ENCODE peak calls at places on chromosome 7, in eight cellular contexts. F, E, N, X, G, H, Z and W are unnamed samples. For H3K4me1, the result is how much of the 10 kb centered on the place peaks cover.

GRCh38 chr7:114026486-114027089 is 107.8 kb upstream of the PPP1R3A start:
- DNase-seq in F (peak), E (peak), N (peak), X (no peak), G (peak), H (peak), Z (no peak), W (peak)

GRCh38 chr7:112112822-112113255 is 93.4 kb downstream of the DOCK4 start:
- DNase-seq in F (no peak), E (no peak), N (no peak), X (no peak), G (no peak), H (no peak), Z (no peak), W (peak)

GRCh38 chr7:65923321-65923720 is 50.4 kb downstream of the VKORC1L1 start:
- DNase-seq in F (no peak), E (no peak), N (no peak), X (no peak), G (no peak), H (no peak), Z (no peak), W (no peak)

GRCh38 chr7:1925973-1926907 is 256.2 kb downstream of the ELFN1 start:
- DNase-seq in F (no peak), E (no peak), N (no peak), X (no peak), G (no peak), H (no peak), Z (no peak), W (peak)

GRCh38 chr7:45469103-45469502 is 105.1 kb upstream of the ADCY1 start:
- DNase-seq in F (no peak), E (no peak), N (no peak), X (no peak), G (no peak), H (no peak), Z (no peak), W (no peak)

GRCh38 chr7:151013728-151014497 is 10.4 kb downstream of the ATG9B start:
- DNase-seq in F (no peak), E (no peak), N (peak), X (peak), G (peak), H (no peak), Z (peak), W (no peak)

GRCh38 chr7:128152721-128153120 is 88.4 kb upstream of the LEP start:
- DNase-seq in F (no peak), E (no peak), N (no peak), X (no peak), G (no peak), H (no peak), Z (peak), W (no peak)

GRCh38 chr7:6136475-6136874 is 105.3 kb downstream of the ANKRD61 start:
- DNase-seq in F (no peak), E (no peak), N (no peak), X (no peak), G (no peak), H (no peak), Z (no peak), W (no peak)

GRCh38 chr7:44379366-44380178 is 54.2 kb upstream of the CAMK2B start:
- DNase-seq in F (no peak), E (no peak), N (peak), X (no peak), G (peak), H (no peak), Z (peak), W (no peak)

DNA sequence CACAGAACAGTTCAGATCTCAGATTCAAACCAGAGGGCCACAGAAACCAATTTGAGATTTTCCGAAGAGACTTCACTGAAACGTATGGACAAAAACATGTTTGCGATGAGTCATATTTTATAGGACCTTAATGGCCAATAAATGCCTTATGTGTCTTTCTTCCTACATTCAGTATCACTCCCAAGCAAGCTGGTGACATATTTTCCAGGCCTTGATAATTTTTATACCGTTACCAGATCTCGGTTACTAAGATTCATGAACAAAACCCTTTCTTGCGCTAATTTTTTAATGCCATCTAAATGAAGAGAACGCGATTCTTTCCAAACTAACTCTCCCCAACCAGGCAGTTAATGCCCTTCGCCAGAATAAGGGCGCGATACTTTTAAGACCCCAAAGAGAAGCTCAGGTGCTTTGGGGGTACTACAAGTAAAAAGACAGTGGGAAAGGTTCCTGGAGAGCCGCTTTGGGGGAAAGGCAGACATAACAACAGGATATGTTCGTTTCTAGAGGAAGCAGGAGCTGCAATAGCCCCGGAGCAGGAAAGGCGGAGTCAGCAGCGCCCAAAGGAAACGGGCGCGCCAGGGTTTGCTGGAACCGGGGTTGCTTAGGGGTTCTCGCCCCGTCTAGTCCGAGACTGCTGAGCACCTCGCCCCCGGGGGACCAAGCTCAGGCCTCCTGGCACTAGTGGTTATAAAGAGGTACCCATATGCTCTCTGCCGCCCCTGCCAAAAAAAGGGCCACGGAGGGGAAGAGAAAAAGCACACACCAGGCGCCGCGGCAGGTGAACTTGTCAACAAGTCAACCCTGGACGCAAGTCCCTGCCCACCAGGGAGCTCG is 878 bp downstream of the ICA1 start:
- DNase-seq in F (peak), E (no peak), N (peak), X (no peak), G (peak), H (no peak), Z (no peak), W (peak)
- H3K4me2 ChIP-seq in F (peak), E (peak), N (peak), X (peak), G (peak), H (peak), Z (peak), W (peak)

DNA sequence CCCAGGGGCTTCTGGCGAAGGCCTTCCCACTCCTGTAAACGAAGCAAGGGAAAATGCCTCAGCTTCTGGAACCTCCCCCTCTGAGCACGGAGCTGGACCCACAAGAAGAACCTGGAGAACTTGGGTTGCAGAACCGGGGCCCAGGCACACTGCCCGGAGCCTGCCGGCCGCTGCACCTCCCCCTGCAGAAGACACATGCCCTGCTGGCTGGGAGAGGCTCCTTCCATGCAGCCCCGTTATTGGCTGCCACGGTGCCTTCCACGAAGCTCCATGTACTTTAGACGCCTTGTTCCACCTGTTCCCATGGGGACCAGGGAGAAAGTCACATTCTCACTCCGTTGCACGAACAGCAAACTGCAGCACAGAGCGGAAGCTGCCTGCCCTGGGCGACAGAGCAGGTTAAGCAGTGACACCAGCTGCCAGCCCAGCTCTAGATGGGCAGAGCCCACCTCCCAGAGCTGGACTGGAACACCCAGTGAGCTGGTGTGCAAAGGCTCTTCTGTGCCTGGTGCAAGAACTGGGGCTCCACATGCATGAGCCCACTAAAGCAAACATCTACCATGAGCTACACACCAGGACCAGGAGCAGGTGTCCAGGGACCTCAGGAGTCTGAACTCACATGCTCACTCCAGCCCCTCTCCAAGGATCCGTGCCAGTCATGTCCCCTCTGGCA is 70.1 kb downstream of the TNS3 start:
- DNase-seq in F (no peak), E (no peak), N (no peak), X (no peak), G (no peak), H (no peak), Z (no peak), W (no peak)
- H3K4me1 ChIP-seq in F (half or more), E (half or more), N (under half), X (under half), G (under half), H (under half), Z (under half), W (under half)

GRCh38 chr7:668958-669357 is 57.5 kb upstream of the DNAAF5 start:
- DNase-seq in F (no peak), E (no peak), N (no peak), X (no peak), G (no peak), H (no peak), Z (no peak), W (no peak)

GRCh38 chr7:666454-667292 is 59.8 kb upstream of the DNAAF5 start:
- DNase-seq in F (no peak), E (no peak), N (no peak), X (no peak), G (no peak), H (no peak), Z (no peak), W (no peak)

GRCh38 chr7:670501-671390 is 55.8 kb upstream of the DNAAF5 start:
- DNase-seq in F (no peak), E (no peak), N (no peak), X (no peak), G (no peak), H (no peak), Z (no peak), W (no peak)

GRCh38 chr7:665751-666453 is 60.6 kb upstream of the DNAAF5 start:
- DNase-seq in F (no peak), E (no peak), N (no peak), X (no peak), G (peak), H (no peak), Z (peak), W (no peak)

DNA sequence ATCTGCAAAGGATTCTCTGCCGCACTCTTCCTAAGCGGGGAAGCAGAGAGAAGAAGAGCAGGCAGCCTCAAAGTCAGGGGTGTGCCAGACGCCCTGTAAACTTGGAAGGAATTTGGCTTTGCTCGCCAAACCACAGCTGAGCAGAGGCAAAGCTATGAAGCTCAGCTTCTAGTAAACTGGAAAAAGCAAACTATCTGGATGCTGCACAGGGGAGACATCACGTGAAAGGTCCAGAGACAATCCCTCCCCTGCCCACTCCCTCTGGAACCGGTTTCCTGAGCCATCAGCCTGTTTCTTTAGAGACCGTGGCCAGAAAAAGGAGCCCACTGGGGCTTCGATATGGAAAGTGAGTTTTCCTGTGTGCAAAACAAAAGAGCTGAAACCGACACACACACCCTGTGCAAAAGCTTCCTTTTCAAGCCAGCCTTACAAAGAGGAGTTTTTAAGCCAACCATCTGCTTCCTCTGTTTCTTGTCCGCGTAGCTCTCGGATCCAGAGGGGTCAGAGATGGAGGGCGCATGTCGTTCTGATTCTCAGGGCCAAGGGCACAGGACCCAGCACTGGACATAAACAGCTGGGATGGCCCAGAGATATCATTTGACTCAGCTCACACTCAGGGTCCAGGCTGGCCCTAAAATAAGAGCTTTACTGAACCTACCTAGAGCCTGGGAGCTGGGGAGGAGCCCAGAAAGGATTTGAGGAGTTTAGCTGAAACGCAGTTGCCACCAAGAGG is 58.2 kb upstream of the DNAAF5 start:
- DNase-seq in F (no peak), E (no peak), N (no peak), X (no peak), G (no peak), H (no peak), Z (no peak), W (peak)
- TF ChIP-seq MAX in F (no peak), E (no peak), N (no peak), X (no peak), G (no peak), H (no peak), Z (no peak), W (no peak)

GRCh38 chr7:121879544-121879943 is 6.6 kb downstream of the PTPRZ1 start:
- DNase-seq in F (no peak), E (no peak), N (no peak), X (no peak), G (no peak), H (no peak), Z (no peak), W (no peak)

DNA sequence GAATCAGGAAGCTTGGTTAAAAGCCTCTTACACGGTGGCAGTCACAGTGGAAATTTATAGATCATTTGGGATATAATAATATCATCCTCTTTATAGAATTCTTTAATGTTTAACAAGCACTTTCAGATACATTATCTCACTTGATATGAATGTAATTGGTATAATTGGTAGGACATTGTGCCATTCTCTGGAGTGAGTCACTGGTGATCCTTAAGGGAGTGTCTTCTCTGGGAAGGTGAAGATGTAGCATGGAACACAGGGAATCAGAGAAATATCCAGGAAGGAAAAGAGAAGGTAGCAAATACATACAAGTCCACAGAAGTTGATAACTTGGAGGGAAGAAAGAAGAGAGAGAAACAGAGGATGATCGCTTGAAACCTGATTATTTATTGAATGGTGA is 9.8 kb downstream of the PTPRZ1 start:
- DNase-seq in F (no peak), E (no peak), N (no peak), X (no peak), G (no peak), H (no peak), Z (no peak), W (no peak)
- H3K4me2 ChIP-seq in F (no peak), E (no peak), N (no peak), X (no peak), G (no peak), H (no peak), Z (no peak), W (no peak)

GRCh38 chr7:47145982-47146381 is 435.9 kb downstream of the TNS3 start:
- DNase-seq in F (no peak), E (no peak), N (no peak), X (no peak), G (no peak), H (no peak), Z (no peak), W (no peak)
- H3K4me1 ChIP-seq in F (under half), E (under half), N (under half), X (under half), G (under half), H (under half), Z (under half), W (under half)

GRCh38 chr7:154674191-154674590 is 328.7 kb downstream of the PAXIP1 start:
- DNase-seq in F (no peak), E (no peak), N (no peak), X (no peak), G (no peak), H (no peak), Z (no peak), W (no peak)

GRCh38 chr7:154677454-154677853 is 325.5 kb downstream of the PAXIP1 start:
- DNase-seq in F (no peak), E (no peak), N (peak), X (no peak), G (no peak), H (no peak), Z (no peak), W (no peak)

GRCh38 chr7:154675560-154675959 is 327.4 kb downstream of the PAXIP1 start:
- DNase-seq in F (no peak), E (no peak), N (no peak), X (no peak), G (no peak), H (no peak), Z (no peak), W (no peak)

GRCh38 chr7:154676422-154677073 is 326.4 kb downstream of the PAXIP1 start:
- DNase-seq in F (no peak), E (no peak), N (peak), X (no peak), G (no peak), H (no peak), Z (no peak), W (no peak)

DNA sequence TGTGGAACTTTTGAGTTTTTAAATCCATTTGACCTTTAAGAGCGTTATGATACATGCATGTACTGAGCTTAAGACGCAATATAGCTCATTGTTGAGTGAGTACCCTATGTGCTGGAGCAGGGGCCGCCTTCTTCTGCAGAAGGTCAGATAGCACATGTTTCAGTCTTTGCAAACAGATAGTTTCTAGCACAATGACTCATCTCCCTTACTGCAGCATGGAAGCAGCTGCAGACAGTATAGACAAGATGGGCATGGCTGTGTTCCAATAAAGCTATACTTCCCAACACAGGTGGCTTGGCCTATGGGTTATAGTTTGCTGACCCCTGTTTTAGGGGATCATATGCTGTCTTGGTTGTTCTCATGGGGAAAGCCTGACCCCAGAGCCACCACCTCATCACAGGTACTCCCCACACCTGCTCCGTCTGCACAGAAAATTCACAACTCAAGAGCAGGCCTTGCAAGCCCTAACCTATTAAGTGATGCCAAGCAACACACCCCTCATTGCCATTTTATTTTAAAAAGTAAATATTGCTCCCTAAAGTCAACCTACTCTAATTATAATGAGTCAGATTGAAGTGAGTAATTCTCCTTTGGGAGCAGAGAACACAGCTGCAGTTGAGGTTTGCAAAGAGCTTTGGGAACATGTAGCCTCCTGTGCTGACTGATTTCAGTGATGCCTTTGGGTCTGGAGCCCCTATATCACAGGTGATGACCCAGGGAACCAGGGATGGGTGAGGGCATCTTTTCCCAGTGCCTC is 330.1 kb downstream of the PAXIP1 start:
- DNase-seq in F (no peak), E (no peak), N (peak), X (no peak), G (no peak), H (no peak), Z (no peak), W (no peak)
- TF ChIP-seq MAX in F (no peak), E (no peak), N (peak), X (no peak), G (no peak), H (no peak), Z (no peak), W (no peak)

GRCh38 chr7:159095979-159096411 is 48.7 kb downstream of the VIPR2 start:
- DNase-seq in F (no peak), E (no peak), N (no peak), X (no peak), G (no peak), H (no peak), Z (no peak), W (no peak)
- H3K4me2 ChIP-seq in F (no peak), E (no peak), N (no peak), X (no peak), G (no peak), H (no peak), Z (no peak), W (no peak)

DNA sequence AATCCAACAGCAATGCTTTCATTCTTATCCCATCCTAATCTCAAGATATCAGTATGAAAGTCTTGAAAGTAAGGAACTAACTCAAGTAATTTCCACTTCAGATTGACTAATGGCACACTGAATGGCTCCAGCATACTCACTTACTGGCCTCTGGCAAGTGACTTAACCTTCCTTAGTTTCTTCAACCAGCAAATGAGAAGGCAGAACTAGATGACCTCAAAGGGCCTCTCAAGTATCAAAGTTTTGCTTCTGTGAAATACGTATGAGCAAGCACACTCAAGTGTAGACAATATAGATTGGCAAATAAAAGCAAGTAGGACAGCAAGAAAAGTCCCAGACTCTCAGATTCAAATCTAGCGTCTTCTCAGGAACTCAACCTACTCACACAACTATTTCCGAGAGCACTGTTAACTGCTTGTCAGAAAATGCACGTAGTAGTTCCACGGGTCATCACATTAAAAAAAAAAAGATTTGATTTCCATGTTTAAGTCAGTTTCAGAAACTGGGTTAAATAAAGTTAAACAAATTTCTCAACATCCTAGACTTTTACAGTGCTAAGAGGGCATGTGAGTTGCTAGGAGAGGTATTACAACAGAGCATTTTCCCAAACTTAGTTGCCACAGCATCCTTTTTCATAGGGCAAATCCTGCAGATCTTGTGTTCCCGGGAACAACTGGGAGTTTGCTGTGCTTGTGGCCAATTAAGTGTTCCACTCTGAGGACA is 276.9 kb upstream of the KLF14 start:
- DNase-seq in F (no peak), E (no peak), N (no peak), X (no peak), G (no peak), H (no peak), Z (no peak), W (no peak)
- H3K4me1 ChIP-seq in F (half or more), E (under half), N (under half), X (half or more), G (under half), H (half or more), Z (under half), W (under half)

GRCh38 chr7:81929386-81929785 is 159.5 kb upstream of the HGF start:
- DNase-seq in F (no peak), E (no peak), N (no peak), X (no peak), G (no peak), H (no peak), Z (no peak), W (no peak)

GRCh38 chr7:81925530-81925929 is 155.7 kb upstream of the HGF start:
- DNase-seq in F (no peak), E (no peak), N (no peak), X (peak), G (no peak), H (no peak), Z (no peak), W (no peak)

GRCh38 chr7:81924494-81924893 is 154.6 kb upstream of the HGF start:
- DNase-seq in F (no peak), E (no peak), N (no peak), X (peak), G (no peak), H (no peak), Z (no peak), W (no peak)

GRCh38 chr7:81926154-81926553 is 156.3 kb upstream of the HGF start:
- DNase-seq in F (no peak), E (no peak), N (no peak), X (no peak), G (no peak), H (no peak), Z (no peak), W (no peak)
- TF ChIP-seq MAX in F (no peak), E (no peak), N (no peak), X (no peak), G (no peak), H (no peak), Z (no peak), W (no peak)